ENCODE peak calls at places on chromosome 20, in four cellular contexts. J is cardiac septum, H is T-helper 2 cell, Y is left cardiac atrium. M is an unnamed sample.

GRCh38 chr20:11117808-11118528 is 444.2 kb upstream of the JAG1 start:
- DNase-seq in J (no peak), H (no peak), Y (no peak), M (no peak)

GRCh38 chr20:12594410-12595130 is 414.2 kb upstream of the SPTLC3 start:
- DNase-seq in J (no peak), H (no peak), Y (no peak), M (no peak)

GRCh38 chr20:37378785-37379598 is 33.1 kb downstream of the SRC start:
- DNase-seq in Y (no peak), H (no peak), J (no peak), M (no peak)

GRCh38 chr20:31704225-31705119 is 18.2 kb downstream of the BCL2L1 start:
- DNase-seq in J (no peak), Y (no peak), H (no peak), M (no peak)

GRCh38 chr20:6768228-6769185 is 1.0 kb downstream of the BMP2 start:
- DNase-seq in J (peak; percentile 79), H (no peak), Y (peak; percentile 31), M (no peak)

GRCh38 chr20:17646901-17647301 is 35.1 kb downstream of the RRBP1 start:
- DNase-seq in J (no peak), H (no peak), Y (peak; percentile 21), M (no peak)

GRCh38 chr20:50991076-50991475 is 31.8 kb downstream of the KCNG1 start:
- DNase-seq in J (no peak), Y (no peak), H (no peak), M (no peak)

GRCh38 chr20:41249781-41250281 is 67.7 kb downstream of the ZHX3 start:
- DNase-seq in Y (peak; percentile 34), H (no peak), J (no peak), M (no peak)

GRCh38 chr20:50029697-50030428 is 47.1 kb downstream of the SNAI1 start:
- DNase-seq in H (no peak), Y (peak; percentile 88), J (peak; percentile 90), M (no peak)

GRCh38 chr20:45470262-45470931 is 844 bp downstream of the WFDC2 start:
- DNase-seq in Y (peak; percentile 43), H (no peak), J (no peak), M (no peak)

GRCh38 chr20:3980260-3981131 is 34.9 kb downstream of the RNF24 start:
- DNase-seq in J (no peak), Y (no peak), H (no peak), M (peak; percentile 77)

GRCh38 chr20:33303595-33303994 is 20.6 kb downstream of the BPIFB1 start:
- DNase-seq in H (no peak), J (no peak), Y (no peak), M (no peak)

GRCh38 chr20:43385914-43386313 is 71.8 kb upstream of the SRSF6 start:
- DNase-seq in J (no peak), H (no peak), Y (no peak), M (no peak)

GRCh38 chr20:45965169-45966002 is 6.6 kb downstream of the ZNF335 start:
- DNase-seq in J (no peak), H (no peak), Y (no peak), M (no peak)

GRCh38 chr20:49344975-49345374 is 67.1 kb upstream of the ZNFX1 start:
- DNase-seq in Y (peak; percentile 66), J (no peak), H (no peak), M (no peak)

GRCh38 chr20:36950432-36951197 is 893 bp downstream of the SAMHD1 start:
- DNase-seq in H (peak; percentile 41), J (peak; percentile 70), Y (peak; percentile 45), M (peak; percentile 70)

GRCh38 chr20:32285621-32286334 is 8.3 kb downstream of the KIF3B start:
- DNase-seq in J (no peak), Y (no peak), H (no peak), M (peak; percentile 20)

GRCh38 chr20:5714261-5715041 is 35.8 kb upstream of the SHLD1 start:
- DNase-seq in J (no peak), Y (no peak), H (peak; percentile 81), M (peak; percentile 59)

GRCh38 chr20:48791014-48791413 is 36.8 kb downstream of the PREX1 start:
- DNase-seq in J (no peak), H (no peak), Y (no peak), M (no peak)

GRCh38 chr20:4083103-4083864 is 67.9 kb upstream of the RNF24 start:
- DNase-seq in J (no peak), Y (no peak), H (no peak), M (no peak)

GRCh38 chr20:4325548-4326187 is 310.3 kb upstream of the RNF24 start:
- DNase-seq in H (no peak), J (no peak), Y (no peak), M (no peak)

GRCh38 chr20:18692453-18692852 is 104.6 kb downstream of the DTD1 start:
- DNase-seq in J (no peak), Y (no peak), H (no peak), M (no peak)